ENCODE peak calls at places on chromosomes 1 and 21, in nine cellular contexts. D, G, E, V, I, W, K, Q and B are unnamed samples.

GRCh38 chr1:225873281-225873850 is 8.8 kb downstream of the TMEM63A start:
- DNase-seq in D (no peak), Q (no peak), E (no peak), I (no peak), G (no peak), V (no peak), W (no peak), K (no peak), B (no peak)

GRCh38 chr1:200337410-200337809 is 72.4 kb downstream of the ZNF281 start:
- DNase-seq in W (no peak), D (no peak), V (no peak), E (no peak), Q (no peak), I (no peak), G (no peak), K (no peak), B (no peak)

GRCh38 chr1:7893529-7894180 is 40.8 kb upstream of the UTS2 start:
- DNase-seq in V (no peak), Q (peak), D (no peak), G (peak), W (peak), I (no peak), E (no peak), K (no peak), B (no peak)

GRCh38 chr1:72845981-72846380 is 563.6 kb upstream of the NEGR1 start:
- DNase-seq in V (no peak), D (no peak), I (no peak), E (no peak), G (no peak), W (no peak), K (no peak), Q (no peak), B (no peak)

GRCh38 chr1:37438971-37439671 is 35.3 kb upstream of the ZC3H12A start:
- DNase-seq in K (no peak), G (no peak), E (no peak), Q (no peak), V (no peak), W (no peak), I (no peak), D (no peak), B (no peak)

GRCh38 chr1:61922950-61923480 is 180.7 kb downstream of the PATJ start:
- DNase-seq in I (no peak), G (no peak), Q (no peak), V (no peak), W (no peak), D (no peak), K (no peak), E (no peak), B (no peak)

GRCh38 chr1:16956775-16957174 is 23.6 kb downstream of the MFAP2 start:
- DNase-seq in I (no peak), K (no peak), D (no peak), G (no peak), Q (no peak), W (no peak), V (no peak), E (no peak), B (no peak)

GRCh38 chr1:62250126-62250726 is 55.6 kb downstream of the L1TD1 start:
- DNase-seq in K (no peak), G (no peak), V (no peak), E (no peak), W (no peak), Q (no peak), I (no peak), D (no peak), B (no peak)

GRCh38 chr21:15063081-15063820 is 1.5 kb downstream of the NRIP1 start:
- DNase-seq in D (no peak), V (no peak), I (no peak), W (peak), Q (peak), K (no peak), G (no peak), E (no peak), B (no peak)

GRCh38 chr1:161198877-161199431 is at the start of gene ADAMTS4:
- DNase-seq in Q (peak), E (no peak), V (peak), G (no peak), K (no peak), I (peak), W (peak), D (peak), B (no peak)

GRCh38 chr1:26164036-26164927 is 4.5 kb downstream of the C1orf232 start:
- DNase-seq in G (peak), Q (peak), V (no peak), K (peak), E (no peak), I (peak), D (no peak), W (no peak), B (peak)
- TF ChIP-seq CTCF in G (peak), Q (peak), V (peak), K (peak), E (no peak), I (peak), D (peak), W (peak), B (peak)

GRCh38 chr1:41362749-41363631 is 1.8 kb downstream of the FOXO6 start:
- DNase-seq in K (no peak), I (peak), D (no peak), G (no peak), E (no peak), Q (no peak), V (no peak), W (no peak), B (no peak)

GRCh38 chr1:41361028-41361494 is at the start of gene FOXO6:
- DNase-seq in E (peak), G (peak), D (peak), I (peak), V (peak), K (peak), Q (peak), W (peak), B (peak)

GRCh38 chr1:41361495-41362356 is 492 bp downstream of the FOXO6 start:
- DNase-seq in V (no peak), E (no peak), D (no peak), Q (no peak), W (no peak), K (peak), I (peak), G (no peak), B (no peak)

GRCh38 chr1:41363632-41364320 is 2.5 kb downstream of the FOXO6 start:
- DNase-seq in E (no peak), W (no peak), G (no peak), K (no peak), Q (no peak), V (no peak), I (no peak), D (no peak), B (no peak)

DNA sequence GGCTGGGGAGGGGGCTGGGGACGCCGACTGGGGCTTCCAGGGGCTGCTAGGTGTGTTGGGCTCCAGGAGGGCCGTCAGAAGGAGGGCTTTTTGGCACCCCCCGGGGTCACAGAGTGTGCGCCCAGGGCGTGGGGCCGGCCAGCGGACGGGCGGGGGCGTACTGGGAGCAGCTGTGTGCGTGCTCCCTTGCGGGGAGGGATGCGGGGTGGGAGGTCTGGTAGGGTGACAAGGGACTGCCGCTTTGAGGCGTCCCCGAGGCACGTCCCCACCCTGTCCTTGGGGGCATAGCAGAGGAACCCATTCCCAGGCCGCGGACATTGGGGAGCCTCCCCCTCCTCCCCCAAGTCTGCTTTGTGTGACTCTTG is 1.1 kb downstream of the FOXO6 start:
- DNase-seq in E (no peak), I (peak), K (no peak), V (no peak), G (no peak), Q (no peak), W (no peak), D (no peak), B (no peak)
- TF ChIP-seq CTCF in E (no peak), I (no peak), K (no peak), V (no peak), G (no peak), Q (no peak), W (no peak), D (no peak), B (no peak)

GRCh38 chr1:178593526-178593925 is 80.6 kb downstream of the TEX35 start:
- DNase-seq in E (no peak), G (no peak), D (no peak), K (no peak), Q (no peak), V (no peak), I (no peak), W (no peak), B (no peak)

GRCh38 chr1:178587975-178588374 is 75.1 kb downstream of the TEX35 start:
- DNase-seq in E (no peak), Q (no peak), I (no peak), V (no peak), D (no peak), W (no peak), K (no peak), G (no peak), B (no peak)
- TF ChIP-seq CTCF in E (no peak), Q (peak), I (no peak), V (no peak), D (no peak), W (no peak), K (no peak), G (no peak), B (no peak)

DNA sequence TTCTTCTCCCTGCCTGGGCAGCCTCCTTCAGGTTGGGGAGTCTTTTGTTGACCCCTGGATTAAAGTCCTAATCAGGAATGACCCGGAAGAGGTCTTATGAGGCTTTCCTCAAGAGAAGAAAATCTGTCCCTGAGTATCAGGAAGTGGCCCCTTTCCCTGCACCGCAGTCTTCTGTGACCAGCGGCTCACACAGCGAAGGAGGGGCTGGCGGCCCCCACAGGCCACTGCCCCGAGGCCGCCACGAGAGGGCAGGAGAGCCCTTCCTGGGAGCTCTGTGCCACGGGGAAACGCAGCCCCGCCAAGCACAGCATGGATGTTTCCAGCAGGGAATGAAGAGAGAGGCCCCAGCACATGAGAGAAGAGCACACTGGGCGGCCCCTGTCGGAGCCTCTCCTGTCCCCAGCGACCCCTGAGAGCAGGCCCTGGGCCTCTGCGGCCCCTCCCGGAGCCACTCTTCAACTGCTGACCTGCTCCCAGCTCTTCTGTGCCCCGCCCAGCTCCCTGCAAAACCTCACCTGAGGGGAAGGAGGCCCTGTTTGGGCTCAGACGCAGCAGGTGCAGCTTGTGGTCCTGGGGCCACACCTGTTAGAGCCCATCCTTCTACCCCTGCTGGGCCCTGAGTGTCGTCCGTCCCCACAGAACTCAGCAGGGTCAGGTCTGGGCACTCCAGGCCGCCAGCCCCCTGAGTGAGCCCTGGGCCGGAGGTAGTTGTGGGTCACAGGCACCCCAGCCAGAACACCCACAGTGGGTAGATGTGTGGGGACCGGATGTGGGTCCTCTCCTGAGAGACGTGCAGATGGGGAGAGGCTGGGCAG is 4.9 kb upstream of the POFUT2 start:
- DNase-seq in Q (peak), D (peak), W (peak), E (peak), V (peak), G (peak), I (peak), K (peak), B (peak)
- TF ChIP-seq CTCF in Q (peak), D (peak), W (peak), E (peak), V (peak), G (peak), I (peak), K (peak), B (peak)